ENCODE peak calls at places on chromosomes 7 and 10, in four cellular contexts. H, A, I and E are unnamed samples.

GRCh38 chr7:10720042-10720441 is 253.6 kb upstream of the PHF14 start:
- DNase-seq in H (no peak), A (no peak), I (no peak), E (no peak)

GRCh38 chr7:71868797-71869196 is 543.3 kb downstream of the CALN1 start:
- DNase-seq in I (peak), H (no peak), A (no peak), E (peak)

GRCh38 chr7:146683439-146683838 is 566.8 kb downstream of the CNTNAP2 start:
- DNase-seq in I (peak), H (peak), A (no peak), E (no peak)

GRCh38 chr7:17105701-17106100 is 192.8 kb upstream of the AHR start:
- DNase-seq in H (peak), A (peak), I (no peak), E (peak)

GRCh38 chr10:30986027-30986672 is 45.5 kb downstream of the ZNF438 start:
- DNase-seq in I (peak), H (peak), A (peak), E (peak)

GRCh38 chr10:63005246-63005645 is 127.9 kb upstream of the NRBF2 start:
- DNase-seq in I (peak), A (peak), H (peak), E (peak)

GRCh38 chr10:17854044-17854652 is 45.0 kb downstream of the MRC1 start:
- DNase-seq in A (no peak), I (no peak), H (no peak), E (no peak)

GRCh38 chr7:30896041-30896440 is 15.6 kb upstream of the AQP1 start:
- DNase-seq in H (peak), A (no peak), I (no peak), E (no peak)

GRCh38 chr10:124106241-124106905 is 13.0 kb upstream of the CHST15 start:
- DNase-seq in A (peak), I (peak), H (peak), E (peak)

GRCh38 chr10:14880201-14880600 is 1.5 kb downstream of the SUV39H2 start:
- DNase-seq in I (peak), H (peak), A (peak), E (no peak)

GRCh38 chr7:27149817-27150567 is 2.4 kb downstream of the HOXA3 start:
- DNase-seq in A (no peak), H (no peak), I (peak), E (no peak)

GRCh38 chr10:67520924-67521520 is 175.0 kb downstream of the CTNNA3 start:
- DNase-seq in H (peak), A (peak), I (peak), E (peak)

GRCh38 chr7:70405241-70405640 is 726.7 kb upstream of the GALNT17 start:
- DNase-seq in H (no peak), I (no peak), A (no peak), E (no peak)

GRCh38 chr7:29883462-29884398 is 77.4 kb downstream of the WIPF3 start:
- DNase-seq in I (peak), A (no peak), H (no peak), E (no peak)

GRCh38 chr10:93028881-93029280 is 31.7 kb upstream of the CYP26C1 start:
- DNase-seq in H (peak), I (peak), A (peak), E (peak)

GRCh38 chr10:122462533-122463465 is 1.4 kb downstream of the HTRA1 start:
- DNase-seq in A (peak), H (peak), I (peak), E (no peak)

GRCh38 chr7:135662373-135663114 is at the start of gene STMP1:
- DNase-seq in H (peak), I (peak), A (peak), E (peak)
- TF ChIP-seq CTCF in H (peak), I (peak), A (peak), E (peak)

GRCh38 chr10:126059101-126059826 is 162.9 kb downstream of the FANK1 start:
- DNase-seq in H (peak), I (peak), A (peak), E (peak)

GRCh38 chr10:126057494-126057893 is 161.1 kb downstream of the FANK1 start:
- DNase-seq in H (no peak), I (no peak), A (no peak), E (no peak)

GRCh38 chr10:126060232-126060935 is 164.0 kb downstream of the FANK1 start:
- DNase-seq in A (peak), I (peak), H (peak), E (peak)

GRCh38 chr10:126058507-126058906 is 162.1 kb downstream of the FANK1 start:
- DNase-seq in H (no peak), A (no peak), I (no peak), E (no peak)

DNA sequence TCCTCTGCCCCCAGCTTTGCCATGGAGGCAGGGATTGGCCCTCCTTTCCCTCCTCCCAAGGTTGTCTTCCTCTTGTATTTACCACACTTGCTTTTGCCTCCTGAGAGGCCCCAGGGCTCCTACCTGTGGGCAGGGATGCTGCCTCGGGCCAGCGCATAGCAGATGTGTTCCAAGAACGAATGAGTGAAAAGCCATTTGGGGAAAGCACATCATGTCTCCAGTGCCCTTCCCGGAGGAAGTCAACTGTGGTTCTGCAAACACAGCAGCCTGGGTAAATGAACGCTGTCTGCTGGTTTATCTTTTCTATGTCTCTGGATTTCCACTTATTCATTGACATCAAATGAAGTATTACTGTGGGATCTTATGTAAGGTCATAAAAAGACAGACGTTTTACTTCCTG is 161.7 kb downstream of the FANK1 start:
- DNase-seq in I (no peak), H (no peak), A (no peak), E (no peak)
- H3K4me3 ChIP-seq in I (no peak), H (no peak), A (no peak), E (no peak)

GRCh38 chr10:7056216-7056615 is 354.6 kb downstream of the SFMBT2 start:
- DNase-seq in I (no peak), H (no peak), A (no peak), E (no peak)

GRCh38 chr10:7053195-7053594 is 357.6 kb downstream of the SFMBT2 start:
- DNase-seq in H (no peak), A (no peak), I (no peak), E (no peak)

DNA sequence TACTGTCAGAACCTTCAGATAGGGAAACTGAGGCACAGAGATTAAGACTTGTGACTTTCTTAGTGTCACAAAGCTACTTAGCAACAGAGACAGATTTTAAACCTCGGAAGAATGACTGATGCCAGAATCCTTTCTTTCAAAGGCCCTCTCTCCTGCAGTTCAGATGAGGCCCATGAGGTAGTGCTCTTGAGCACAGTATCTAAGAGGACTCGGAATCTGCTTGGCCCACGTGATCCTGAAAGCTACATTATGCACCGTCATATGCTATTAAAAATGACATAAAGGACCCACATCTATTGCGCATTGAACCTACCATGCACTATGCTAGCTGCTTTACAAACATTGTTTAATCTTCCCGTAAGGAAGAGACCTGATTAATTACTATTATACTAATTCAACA is 355.9 kb downstream of the SFMBT2 start:
- DNase-seq in H (peak), A (no peak), I (peak), E (no peak)
- TF ChIP-seq CTCF in H (peak), A (peak), I (peak), E (no peak)

GRCh38 chr10:129969528-129970264 is 5.6 kb upstream of the EBF3 start:
- DNase-seq in A (no peak), I (no peak), H (no peak), E (peak)
- H3K4me3 ChIP-seq in A (peak), I (no peak), H (peak), E (peak)

GRCh38 chr10:46229144-46229563 is 57.6 kb upstream of the ANTXRL start:
- DNase-seq in A (peak), I (no peak), H (no peak), E (no peak)
- TF ChIP-seq CTCF in A (peak), I (peak), H (peak), E (peak)

GRCh38 chr10:59362184-59362966 is at the start of gene FAM13C:
- DNase-seq in H (peak), I (peak), A (peak), E (peak)
- H3K4me3 ChIP-seq in H (peak), I (peak), A (peak), E (peak)